ENCODE peak calls at places on chromosomes 13 and 19, in nine cellular contexts. One of them, this sample, is unnamed.

GRCh38 chr13:24038405-24038804 is 122.1 kb upstream of the SPATA13 start:
- DNase-seq in IMR-90: peak
- DNase-seq in mammary epithelial cell: peak
- DNase-seq in MM.1S: no peak
- DNase-seq in transverse colon: no peak
- DNase-seq in psoas muscle: no peak
- DNase-seq in PC-9: peak
- DNase-seq in CD8-positive, alpha-beta T cell: peak
- DNase-seq in upper lobe of left lung: no peak
- DNase-seq in this sample: peak

GRCh38 chr13:30796833-30797601 is 61.7 kb downstream of the ALOX5AP start:
- DNase-seq in IMR-90: peak
- DNase-seq in mammary epithelial cell: peak
- DNase-seq in MM.1S: no peak
- DNase-seq in transverse colon: no peak
- DNase-seq in psoas muscle: no peak
- DNase-seq in PC-9: no peak
- DNase-seq in CD8-positive, alpha-beta T cell: no peak
- DNase-seq in upper lobe of left lung: no peak
- DNase-seq in this sample: no peak

GRCh38 chr19:8664671-8665057 is 33.9 kb downstream of the ACTL9 start:
- DNase-seq in IMR-90: no peak
- DNase-seq in mammary epithelial cell: no peak
- DNase-seq in MM.1S: no peak
- DNase-seq in transverse colon: no peak
- DNase-seq in psoas muscle: no peak
- DNase-seq in PC-9: no peak
- DNase-seq in CD8-positive, alpha-beta T cell: no peak
- DNase-seq in upper lobe of left lung: no peak
- DNase-seq in this sample: no peak

GRCh38 chr19:33957804-33958203 is 161.1 kb downstream of the KCTD15 start:
- DNase-seq in IMR-90: no peak
- DNase-seq in mammary epithelial cell: no peak
- DNase-seq in MM.1S: no peak
- DNase-seq in transverse colon: no peak
- DNase-seq in psoas muscle: no peak
- DNase-seq in PC-9: no peak
- DNase-seq in CD8-positive, alpha-beta T cell: no peak
- DNase-seq in upper lobe of left lung: no peak
- DNase-seq in this sample: no peak

GRCh38 chr13:68257111-68257842 is 1027.1 kb upstream of the PCDH9 start:
- DNase-seq in IMR-90: no peak
- DNase-seq in mammary epithelial cell: no peak
- DNase-seq in MM.1S: no peak
- DNase-seq in transverse colon: no peak
- DNase-seq in psoas muscle: no peak
- DNase-seq in PC-9: peak
- DNase-seq in CD8-positive, alpha-beta T cell: no peak
- DNase-seq in upper lobe of left lung: no peak
- DNase-seq in this sample: no peak

GRCh38 chr13:86298741-86299140 is 499.5 kb upstream of the SLITRK6 start:
- DNase-seq in IMR-90: no peak
- DNase-seq in mammary epithelial cell: no peak
- DNase-seq in MM.1S: no peak
- DNase-seq in transverse colon: no peak
- DNase-seq in psoas muscle: no peak
- DNase-seq in PC-9: no peak
- DNase-seq in CD8-positive, alpha-beta T cell: no peak
- DNase-seq in upper lobe of left lung: no peak
- DNase-seq in this sample: no peak

GRCh38 chr19:566403-566802 is 6.0 kb upstream of the BSG start:
- DNase-seq in IMR-90: peak
- DNase-seq in mammary epithelial cell: no peak
- DNase-seq in MM.1S: no peak
- DNase-seq in transverse colon: peak
- DNase-seq in psoas muscle: no peak
- DNase-seq in PC-9: no peak
- DNase-seq in CD8-positive, alpha-beta T cell: no peak
- DNase-seq in upper lobe of left lung: no peak
- DNase-seq in this sample: no peak

GRCh38 chr13:94198666-94199065 is 280.8 kb downstream of the DCT start:
- DNase-seq in IMR-90: no peak
- DNase-seq in mammary epithelial cell: no peak
- DNase-seq in MM.1S: no peak
- DNase-seq in transverse colon: no peak
- DNase-seq in psoas muscle: no peak
- DNase-seq in PC-9: no peak
- DNase-seq in CD8-positive, alpha-beta T cell: no peak
- DNase-seq in upper lobe of left lung: no peak
- DNase-seq in this sample: no peak

GRCh38 chr19:11010041-11010440 is 49.2 kb downstream of the SMARCA4 start:
- DNase-seq in IMR-90: no peak
- DNase-seq in mammary epithelial cell: no peak
- DNase-seq in MM.1S: no peak
- DNase-seq in transverse colon: no peak
- DNase-seq in psoas muscle: no peak
- DNase-seq in PC-9: no peak
- DNase-seq in CD8-positive, alpha-beta T cell: no peak
- DNase-seq in upper lobe of left lung: no peak
- DNase-seq in this sample: no peak
- H3K27ac ChIP-seq in IMR-90: no peak
- H3K27ac ChIP-seq in mammary epithelial cell: no peak
- H3K27ac ChIP-seq in MM.1S: no peak
- H3K27ac ChIP-seq in transverse colon: no peak
- H3K27ac ChIP-seq in psoas muscle: no peak
- H3K27ac ChIP-seq in PC-9: no peak
- H3K27ac ChIP-seq in CD8-positive, alpha-beta T cell: no peak
- H3K27ac ChIP-seq in upper lobe of left lung: no peak
- H3K27ac ChIP-seq in this sample: no peak

DNA sequence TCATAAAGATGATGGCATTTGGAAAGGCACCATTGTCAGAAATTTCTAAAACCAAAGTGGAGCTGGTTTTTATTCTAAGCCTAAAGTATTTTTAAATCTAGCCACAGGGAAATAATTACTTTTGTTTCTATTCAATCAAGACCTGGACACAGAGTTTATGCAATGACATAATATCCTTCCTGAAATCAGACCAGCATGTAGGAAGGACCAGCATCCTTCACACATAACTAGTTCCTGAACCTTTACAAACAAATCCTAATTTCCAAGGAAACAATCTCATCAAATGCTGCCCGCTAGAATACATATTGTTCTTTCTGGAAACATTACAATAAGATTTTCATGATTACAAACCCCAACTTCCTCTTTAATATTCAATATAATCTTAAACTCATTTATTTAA is 1.5 kb downstream of the STARD13 start:
- DNase-seq in IMR-90: peak
- DNase-seq in mammary epithelial cell: no peak
- DNase-seq in MM.1S: no peak
- DNase-seq in transverse colon: no peak
- DNase-seq in psoas muscle: no peak
- DNase-seq in PC-9: no peak
- DNase-seq in CD8-positive, alpha-beta T cell: no peak
- DNase-seq in upper lobe of left lung: no peak
- DNase-seq in this sample: no peak
- TF ChIP-seq CTCF in IMR-90: no peak
- TF ChIP-seq CTCF in mammary epithelial cell: no peak
- TF ChIP-seq CTCF in MM.1S: no peak
- TF ChIP-seq CTCF in transverse colon: no peak
- TF ChIP-seq CTCF in psoas muscle: no peak
- TF ChIP-seq CTCF in PC-9: no peak
- TF ChIP-seq CTCF in CD8-positive, alpha-beta T cell: no peak
- TF ChIP-seq CTCF in upper lobe of left lung: no peak
- TF ChIP-seq CTCF in this sample: no peak

GRCh38 chr19:17097593-17098126 is 22.1 kb downstream of the MYO9B start:
- DNase-seq in IMR-90: peak
- DNase-seq in mammary epithelial cell: no peak
- DNase-seq in MM.1S: no peak
- DNase-seq in transverse colon: no peak
- DNase-seq in psoas muscle: no peak
- DNase-seq in PC-9: peak
- DNase-seq in CD8-positive, alpha-beta T cell: no peak
- DNase-seq in upper lobe of left lung: no peak
- DNase-seq in this sample: no peak
- H3K27ac ChIP-seq in IMR-90: peak
- H3K27ac ChIP-seq in mammary epithelial cell: no peak
- H3K27ac ChIP-seq in MM.1S: no peak
- H3K27ac ChIP-seq in transverse colon: peak
- H3K27ac ChIP-seq in psoas muscle: no peak
- H3K27ac ChIP-seq in PC-9: peak
- H3K27ac ChIP-seq in CD8-positive, alpha-beta T cell: no peak
- H3K27ac ChIP-seq in upper lobe of left lung: peak
- H3K27ac ChIP-seq in this sample: peak

GRCh38 chr19:52516191-52516590 is 11.3 kb upstream of the ZNF808 start:
- DNase-seq in IMR-90: no peak
- DNase-seq in mammary epithelial cell: no peak
- DNase-seq in MM.1S: no peak
- DNase-seq in transverse colon: no peak
- DNase-seq in psoas muscle: no peak
- DNase-seq in PC-9: no peak
- DNase-seq in CD8-positive, alpha-beta T cell: no peak
- DNase-seq in upper lobe of left lung: no peak
- DNase-seq in this sample: no peak
- TF ChIP-seq CTCF in IMR-90: no peak
- TF ChIP-seq CTCF in mammary epithelial cell: no peak
- TF ChIP-seq CTCF in MM.1S: no peak
- TF ChIP-seq CTCF in transverse colon: no peak
- TF ChIP-seq CTCF in psoas muscle: no peak
- TF ChIP-seq CTCF in PC-9: no peak
- TF ChIP-seq CTCF in CD8-positive, alpha-beta T cell: no peak
- TF ChIP-seq CTCF in upper lobe of left lung: no peak
- TF ChIP-seq CTCF in this sample: no peak